ENCODE peak calls at places on chromosomes 7 and 10, in four cellular contexts. C is IMR-90, U is H1, M is trophoblast cell. Z is an unnamed sample.

GRCh38 chr7:29337628-29338116 is 143.1 kb downstream of the CHN2 start:
- DNase-seq in U (no peak), C (no peak), M (no peak), Z (no peak)

GRCh38 chr7:81004098-81004497 is 85.2 kb upstream of the SEMA3C start:
- DNase-seq in U (no peak), M (peak; percentile 88), C (peak; percentile 81), Z (no peak)

GRCh38 chr10:75049316-75050285 is 61.9 kb upstream of the SAMD8 start:
- DNase-seq in M (peak; percentile 85), C (no peak), U (no peak), Z (no peak)

GRCh38 chr10:69268761-69269416 is 9.4 kb upstream of the HK1 start:
- DNase-seq in U (no peak), C (no peak), M (peak; percentile 90), Z (no peak)

GRCh38 chr10:100614416-100614815 is 78.7 kb downstream of the HIF1AN start:
- DNase-seq in M (no peak), U (no peak), C (no peak), Z (no peak)

GRCh38 chr10:26024303-26024702 is 90.3 kb downstream of the MYO3A start:
- DNase-seq in C (no peak), M (no peak), U (no peak), Z (no peak)

GRCh38 chr7:155490697-155491628 is 33.0 kb downstream of the EN2 start:
- DNase-seq in U (no peak), M (no peak), C (no peak), Z (no peak)

GRCh38 chr10:115046686-115047244 is 46.4 kb upstream of the ATRNL1 start:
- DNase-seq in M (no peak), U (no peak), C (no peak), Z (no peak)

GRCh38 chr10:14185501-14186045 is 145.2 kb downstream of the FRMD4A start:
- DNase-seq in C (peak; percentile 90), U (peak; percentile 80), M (peak; percentile 91), Z (peak; percentile 62)

GRCh38 chr10:42962120-42962901 is 114.6 kb upstream of the RET start:
- DNase-seq in C (no peak), U (no peak), M (no peak), Z (no peak)

GRCh38 chr10:84715911-84716310 is 387.5 kb downstream of the CCSER2 start:
- DNase-seq in U (peak; percentile 34), C (peak; percentile 8), M (peak; percentile 80), Z (peak; percentile 40)

GRCh38 chr10:95628786-95629185 is 27.7 kb downstream of the ALDH18A1 start:
- DNase-seq in C (no peak), U (no peak), M (no peak), Z (no peak)

GRCh38 chr7:99438573-99439480 is at the start of the genes CPSF4 and PTCD1:
- DNase-seq in M (peak; percentile 97), C (peak; percentile 94), U (peak; percentile 84), Z (peak; percentile 97)

GRCh38 chr7:47748041-47748440 is 166.1 kb upstream of the TNS3 start:
- DNase-seq in C (no peak), U (no peak), M (no peak), Z (no peak)
- H3K4ac ChIP-seq in C (no peak overlapping the region), U (no peak overlapping the region), M (no peak overlapping the region), Z (no peak overlapping the region)

DNA sequence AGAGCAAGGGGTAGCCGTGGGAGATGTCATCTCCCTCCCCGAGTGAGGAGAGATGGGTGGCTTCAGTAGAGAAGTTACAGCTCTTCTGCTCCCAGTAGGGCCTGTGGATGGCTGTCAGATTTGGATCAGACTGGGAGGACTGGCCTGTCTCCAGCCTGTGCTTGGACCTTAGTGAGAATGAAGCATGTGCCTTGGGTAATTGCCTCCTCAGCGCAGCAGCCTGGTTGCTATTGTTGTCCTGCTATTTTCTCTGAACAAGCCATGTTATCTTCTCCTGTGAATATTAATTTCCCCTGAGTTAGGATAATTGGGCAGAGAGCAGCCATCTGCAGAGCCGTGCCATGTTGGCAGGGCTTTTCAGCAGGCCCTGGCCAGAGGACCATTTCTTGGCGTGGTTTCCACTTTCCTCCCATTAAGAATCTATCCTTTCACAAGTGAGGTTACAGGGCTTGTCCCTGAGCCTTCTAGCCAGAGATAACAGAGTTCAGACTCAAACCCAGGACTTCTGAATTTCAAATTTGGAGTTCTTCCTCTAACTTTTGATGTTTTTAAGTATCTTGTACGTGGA is 497.3 kb downstream of the SORCS3 start:
- DNase-seq in C (no peak), U (no peak), M (no peak), Z (no peak)
- H3K4ac ChIP-seq in C (no peak overlapping the region), U (no peak overlapping the region), M (no peak overlapping the region), Z (no peak overlapping the region)

GRCh38 chr10:131678171-131678570 is 222.6 kb upstream of the PPP2R2D start:
- DNase-seq in M (no peak), U (no peak), C (no peak), Z (no peak)

GRCh38 chr10:131676971-131677421 is 223.8 kb upstream of the PPP2R2D start:
- DNase-seq in U (peak; percentile 70), C (no peak), M (no peak), Z (peak; percentile 83)

GRCh38 chr10:131678613-131679012 is 222.2 kb upstream of the PPP2R2D start:
- DNase-seq in M (no peak), U (no peak), C (no peak), Z (no peak)

GRCh38 chr10:131676448-131676847 is 224.4 kb upstream of the PPP2R2D start:
- DNase-seq in M (no peak), U (no peak), C (no peak), Z (no peak)

DNA sequence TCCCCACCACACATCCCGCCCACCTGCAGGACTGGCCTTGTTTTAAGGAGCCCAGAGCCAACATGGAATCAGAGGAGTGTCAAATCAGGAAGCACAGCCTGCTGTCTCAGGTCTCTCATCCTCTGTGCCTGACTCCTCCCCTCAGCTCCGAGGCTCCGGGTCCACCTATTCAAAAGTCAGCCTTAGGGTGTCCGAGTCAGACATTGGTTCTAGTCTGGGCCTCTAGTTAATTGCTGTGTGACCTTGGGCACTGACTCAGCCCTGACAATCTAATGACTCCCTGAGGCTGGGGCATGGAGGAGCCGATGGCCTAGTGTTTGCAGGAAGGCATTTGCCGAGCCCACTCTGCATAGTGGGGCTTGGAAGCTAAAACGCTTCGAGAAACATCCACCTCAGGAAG is 223.1 kb upstream of the PPP2R2D start:
- DNase-seq in M (no peak), U (no peak), C (no peak), Z (no peak)
- H3K4ac ChIP-seq in M (no peak overlapping the region), U (peak overlapping the region; percentile 27), C (no peak overlapping the region), Z (no peak overlapping the region)

GRCh38 chr7:100606313-100606712 is 4.2 kb downstream of the PCOLCE start:
- DNase-seq in M (no peak), C (no peak), U (no peak), Z (no peak)

GRCh38 chr7:100600222-100601038 is 1.7 kb upstream of the PCOLCE start:
- DNase-seq in M (no peak), C (no peak), U (no peak), Z (no peak)

GRCh38 chr7:100604078-100604975 is 2.2 kb downstream of the PCOLCE start:
- DNase-seq in C (peak; percentile 46), M (peak; percentile 73), U (no peak), Z (no peak)

GRCh38 chr7:100604976-100605911 is 3.1 kb downstream of the PCOLCE start:
- DNase-seq in M (peak; percentile 47), U (no peak), C (no peak), Z (no peak)

GRCh38 chr7:100602889-100603696 is 930 bp downstream of the PCOLCE start:
- DNase-seq in U (no peak), M (peak; percentile 4), C (peak; percentile 82), Z (no peak)
- H3K4ac ChIP-seq in U (peak overlapping the region; percentile 38), M (no peak overlapping the region), C (peak overlapping the region; percentile 100), Z (peak overlapping the region; percentile 76)

GRCh38 chr7:100603697-100604077 is 1.5 kb downstream of the PCOLCE start:
- DNase-seq in U (no peak), C (peak; percentile 23), M (peak; percentile 19), Z (no peak)
- H3K4ac ChIP-seq in U (peak overlapping the region; percentile 66), C (peak overlapping the region; percentile 100), M (peak overlapping the region; percentile 22), Z (no peak overlapping the region)

DNA sequence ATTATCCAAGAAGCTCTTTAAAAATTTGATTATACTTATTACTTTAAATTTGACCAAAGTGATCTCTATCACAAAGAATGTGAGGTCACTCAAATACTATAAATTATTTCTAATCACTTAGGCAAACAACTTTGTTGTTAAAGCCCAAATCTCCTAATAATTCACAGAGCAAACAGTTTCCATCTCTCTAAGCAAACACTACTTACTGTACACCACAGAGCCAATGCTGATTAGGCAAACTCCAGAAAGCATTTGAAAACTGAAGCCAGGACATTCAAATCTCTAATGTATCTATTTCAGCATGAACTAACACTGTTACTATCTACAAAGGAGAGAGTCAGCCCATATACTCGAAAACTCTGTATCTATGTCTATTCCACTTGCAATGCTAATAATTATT is 107.1 kb downstream of the RNF32 start:
- DNase-seq in C (no peak), M (no peak), U (no peak), Z (no peak)
- H3K4ac ChIP-seq in C (no peak overlapping the region), M (no peak overlapping the region), U (no peak overlapping the region), Z (no peak overlapping the region)